ENCODE peak calls at places on chromosomes 12 and 14, in ten cellular contexts. L is activated naive CD8-positive, alpha-beta T cell treated with anti-CD3 and anti-CD28 coated beads for 36 hours; R is NCI-H510A; K is nephron progenitor cell; O is lower lobe of right lung; Q is NCI-H187; A is HEK293T; D is Caki2; J is sigmoid colon; W is cardiac fibroblast. I is an unnamed sample.

GRCh38 chr12:24902521-24903304 is 46.2 kb downstream of the BCAT1 start:
- DNase-seq in L (peak), R (no peak), Q (no peak), O (peak), D (no peak), J (no peak), A (no peak), W (peak), K (peak), I (no peak)

GRCh38 chr12:58860050-58860787 is 60.1 kb downstream of the LRIG3 start:
- DNase-seq in Q (no peak), L (no peak), W (no peak), O (no peak), A (no peak), D (no peak), J (no peak), K (no peak), R (no peak), I (no peak)

GRCh38 chr14:90963343-90963742 is 97.1 kb downstream of the RPS6KA5 start:
- DNase-seq in L (no peak), R (no peak), J (no peak), A (no peak), Q (no peak), W (no peak), O (no peak), K (no peak), D (no peak), I (no peak)

GRCh38 chr12:111842556-111843396 is 748 bp downstream of the MAPKAPK5 start:
- DNase-seq in D (peak), R (no peak), O (no peak), Q (no peak), W (peak), L (peak), A (peak), J (no peak), K (no peak), I (peak)

GRCh38 chr14:26598672-26599131 is 869 bp upstream of the NOVA1 start:
- DNase-seq in O (no peak), Q (peak), L (no peak), W (peak), R (no peak), A (peak), D (no peak), J (peak), K (peak), I (peak)

GRCh38 chr12:87679262-87679661 is 349.9 kb downstream of the C12orf50 start:
- DNase-seq in W (no peak), K (no peak), D (no peak), L (no peak), J (no peak), O (no peak), Q (no peak), R (no peak), A (no peak), I (no peak)

GRCh38 chr12:14846042-14846587 is 2.8 kb upstream of the ART4 start:
- DNase-seq in W (peak), A (no peak), R (no peak), J (no peak), O (no peak), L (no peak), D (no peak), Q (no peak), K (no peak), I (no peak)

GRCh38 chr14:87066221-87066817 is 926.7 kb downstream of the GALC start:
- DNase-seq in W (peak), J (no peak), K (no peak), A (no peak), Q (no peak), R (no peak), O (no peak), D (no peak), L (no peak), I (peak)

GRCh38 chr14:67270354-67270753 is 29.1 kb downstream of the PALS1 start:
- DNase-seq in A (no peak), K (no peak), D (no peak), J (no peak), W (peak), O (no peak), Q (no peak), L (no peak), R (no peak), I (no peak)

GRCh38 chr12:7907009-7907408 is 29.0 kb downstream of the SLC2A3 start:
- DNase-seq in O (no peak), L (no peak), D (peak), J (no peak), Q (no peak), W (peak), A (peak), K (peak), R (no peak), I (peak)

GRCh38 chr12:118288174-118288573 is 84.5 kb downstream of the TAOK3 start:
- DNase-seq in R (no peak), A (no peak), J (no peak), D (no peak), L (no peak), K (no peak), Q (no peak), O (no peak), W (no peak), I (no peak)

GRCh38 chr12:54082402-54082892 is 28.8 kb downstream of the HOXC4 start:
- DNase-seq in R (no peak), W (peak), K (peak), Q (no peak), D (no peak), O (no peak), J (peak), L (peak), A (peak), I (peak)

GRCh38 chr12:94178886-94179285 is 30.5 kb downstream of the PLXNC1 start:
- DNase-seq in A (no peak), J (no peak), K (no peak), R (no peak), W (no peak), O (no peak), Q (no peak), L (no peak), D (no peak), I (no peak)

GRCh38 chr12:10354502-10354901 is 35.3 kb downstream of the KLRK1 start:
- DNase-seq in Q (no peak), J (no peak), D (peak), K (no peak), L (no peak), R (no peak), O (no peak), A (no peak), W (peak), I (no peak)

GRCh38 chr12:113456761-113457160 is 14.9 kb downstream of the LHX5 start:
- DNase-seq in A (no peak), Q (no peak), O (no peak), R (peak), L (no peak), D (no peak), K (no peak), J (no peak), W (no peak), I (no peak)

GRCh38 chr12:47982770-47983169 is 19.4 kb downstream of the TMEM106C start:
- DNase-seq in K (no peak), Q (no peak), R (no peak), L (no peak), D (no peak), J (peak), A (no peak), O (no peak), W (no peak), I (no peak)

GRCh38 chr12:30796891-30797371 is 42.2 kb upstream of the CAPRIN2 start:
- DNase-seq in W (peak), L (no peak), Q (no peak), R (no peak), K (peak), D (no peak), A (peak), J (no peak), O (no peak), I (no peak)

GRCh38 chr14:49586673-49587460 is 687 bp upstream of the RPS29 start:
- DNase-seq in R (no peak), L (no peak), O (no peak), A (peak), Q (peak), K (peak), W (peak), D (peak), J (no peak), I (peak)

GRCh38 chr14:31122098-31122611 is 85.4 kb downstream of the HECTD1 start:
- DNase-seq in L (no peak), D (no peak), Q (no peak), K (no peak), R (no peak), J (no peak), O (no peak), W (peak), A (no peak), I (no peak)

GRCh38 chr12:90079811-90080210 is 371.2 kb upstream of the ATP2B1 start:
- DNase-seq in A (no peak), J (no peak), L (no peak), W (no peak), O (no peak), Q (no peak), K (no peak), D (no peak), R (no peak), I (no peak)

GRCh38 chr14:77529213-77529612 is 30.6 kb upstream of the ISM2 start:
- DNase-seq in R (no peak), L (no peak), K (no peak), J (no peak), Q (no peak), W (no peak), D (no peak), O (no peak), A (no peak), I (no peak)

GRCh38 chr12:126891789-126892188 is 1375.2 kb upstream of the TMEM132C start:
- DNase-seq in K (peak), O (no peak), J (no peak), W (no peak), L (no peak), A (peak), D (peak), Q (no peak), R (no peak), I (no peak)

GRCh38 chr14:98270201-98270600 is 1001.8 kb downstream of the BCL11B start:
- DNase-seq in R (no peak), K (no peak), Q (no peak), J (no peak), W (no peak), A (no peak), D (no peak), O (no peak), L (no peak), I (no peak)

GRCh38 chr14:69726761-69727511 is 40.0 kb upstream of the SRSF5 start:
- DNase-seq in Q (peak), R (no peak), D (peak), K (peak), W (peak), O (peak), L (peak), J (peak), A (peak), I (peak)

GRCh38 chr12:26246483-26247164 is 51.3 kb downstream of the SSPN start:
- DNase-seq in O (no peak), W (no peak), D (no peak), R (no peak), K (no peak), Q (no peak), L (no peak), A (no peak), J (no peak), I (no peak)

GRCh38 chr14:85762523-85762922 is 232.6 kb downstream of the FLRT2 start:
- DNase-seq in A (no peak), K (no peak), W (no peak), L (no peak), R (no peak), Q (no peak), J (no peak), O (no peak), D (no peak), I (no peak)

GRCh38 chr12:12642916-12643315 is 31.2 kb downstream of the CREBL2 start:
- DNase-seq in A (no peak), J (no peak), D (no peak), W (no peak), K (no peak), O (no peak), Q (no peak), L (no peak), R (no peak), I (no peak)

GRCh38 chr14:24171422-24172260 is at the start of gene REC8:
- DNase-seq in A (no peak), L (peak), D (no peak), K (peak), R (peak), W (peak), O (peak), Q (peak), J (peak), I (peak)

GRCh38 chr14:61320806-61321384 is 484 bp upstream of the PRKCH start:
- DNase-seq in D (peak), J (no peak), Q (no peak), K (no peak), O (no peak), A (no peak), W (no peak), L (no peak), R (no peak), I (peak)